ENCODE peak calls at places on chromosome 4, in ten cellular contexts. Q, W, C, X, G, B, N, M, T and O are unnamed samples.

GRCh38 chr4:40953253-40954118 is 203.7 kb downstream of the NSUN7 start:
- DNase-seq in Q (no peak), W (no peak), C (no peak), X (peak; percentile 51), G (no peak), B (no peak), N (peak; percentile 62), M (no peak), T (peak; percentile 15), O (no peak)

GRCh38 chr4:144402999-144403398 is 243.0 kb upstream of the HHIP start:
- DNase-seq in Q (no peak), W (no peak), C (no peak), X (no peak), G (no peak), B (no peak), N (no peak), M (no peak), T (no peak), O (no peak)

GRCh38 chr4:91527056-91527455 is 776.7 kb upstream of the GRID2 start:
- DNase-seq in Q (no peak), W (no peak), C (no peak), X (no peak), G (no peak), B (no peak), N (no peak), M (no peak), T (no peak), O (no peak)

GRCh38 chr4:11497972-11498371 is 69.3 kb upstream of the HS3ST1 start:
- DNase-seq in Q (no peak), W (no peak), C (no peak), X (no peak), G (no peak), B (no peak), N (no peak), M (no peak), T (no peak), O (no peak)

GRCh38 chr4:21181716-21182115 is 481.5 kb downstream of the PACRGL start:
- DNase-seq in Q (no peak), W (no peak), C (no peak), X (no peak), G (no peak), B (no peak), N (no peak), M (no peak), T (no peak), O (no peak)

GRCh38 chr4:165879581-165879980 is 6.5 kb downstream of the TLL1 start:
- DNase-seq in Q (no peak), W (no peak), C (no peak), X (no peak), G (no peak), B (no peak), N (no peak), M (no peak), T (no peak), O (no peak)

GRCh38 chr4:72118017-72118416 is 86.2 kb downstream of the NPFFR2 start:
- DNase-seq in Q (no peak), W (no peak), C (no peak), X (no peak), G (no peak), B (no peak), N (no peak), M (no peak), T (no peak), O (no peak)

GRCh38 chr4:15470149-15470520 is 453 bp downstream of the CC2D2A start:
- DNase-seq in Q (peak; percentile 15), W (no peak), C (no peak), X (no peak), G (no peak), B (no peak), N (no peak), M (no peak), T (no peak), O (no peak)

GRCh38 chr4:98546910-98547544 is 111.4 kb downstream of the TSPAN5 start:
- DNase-seq in Q (peak; percentile 54), W (no peak), C (no peak), X (no peak), G (peak; percentile 3), B (no peak), N (no peak), M (no peak), T (peak; percentile 44), O (no peak)

GRCh38 chr4:138158746-138159297 is 83.3 kb downstream of the SLC7A11 start:
- DNase-seq in Q (peak; percentile 91), W (no peak), C (no peak), X (no peak), G (no peak), B (no peak), N (no peak), M (no peak), T (no peak), O (no peak)

GRCh38 chr4:41256131-41256739 is 493 bp upstream of the UCHL1 start:
- DNase-seq in Q (peak; percentile 74), W (no peak), C (no peak), X (no peak), G (no peak), B (no peak), N (no peak), M (no peak), T (no peak), O (no peak)

GRCh38 chr4:151267104-151267503 is 9.9 kb upstream of the PRSS48 start:
- DNase-seq in Q (no peak), W (no peak), C (no peak), X (no peak), G (no peak), B (no peak), N (no peak), M (no peak), T (no peak), O (no peak)
- H3K27ac ChIP-seq in Q (no peak overlapping the region), W (no peak overlapping the region), C (no peak overlapping the region), X (no peak overlapping the region), G (no peak overlapping the region), B (no peak overlapping the region), N (no peak overlapping the region), M (no peak overlapping the region), T (no peak overlapping the region), O (no peak overlapping the region)

GRCh38 chr4:168919706-168920324 is 90.2 kb downstream of the CBR4 start:
- DNase-seq in Q (no peak), W (no peak), C (no peak), X (no peak), G (no peak), B (no peak), N (no peak), M (no peak), T (no peak), O (no peak)
- H3K27ac ChIP-seq in Q (peak overlapping the region; percentile 9), W (no peak overlapping the region), C (no peak overlapping the region), X (no peak overlapping the region), G (no peak overlapping the region), B (no peak overlapping the region), N (peak overlapping the region; percentile 1), M (no peak overlapping the region), T (no peak overlapping the region), O (no peak overlapping the region)

GRCh38 chr4:154961263-154961662 is 180.2 kb downstream of the RBM46 start:
- DNase-seq in Q (no peak), W (no peak), C (no peak), X (no peak), G (no peak), B (no peak), N (no peak), M (no peak), T (no peak), O (no peak)

GRCh38 chr4:154960476-154960875 is 179.4 kb downstream of the RBM46 start:
- DNase-seq in Q (no peak), W (no peak), C (no peak), X (no peak), G (no peak), B (no peak), N (no peak), M (no peak), T (no peak), O (no peak)

GRCh38 chr4:154958621-154959358 is 177.7 kb downstream of the RBM46 start:
- DNase-seq in Q (no peak), W (no peak), C (no peak), X (peak; percentile 61), G (no peak), B (peak; percentile 53), N (no peak), M (no peak), T (peak; percentile 25), O (no peak)

GRCh38 chr4:154958121-154958520 is 177.0 kb downstream of the RBM46 start:
- DNase-seq in Q (no peak), W (no peak), C (no peak), X (no peak), G (no peak), B (no peak), N (no peak), M (no peak), T (no peak), O (no peak)

GRCh38 chr4:154959756-154960155 is 178.7 kb downstream of the RBM46 start:
- DNase-seq in Q (no peak), W (no peak), C (no peak), X (no peak), G (no peak), B (no peak), N (no peak), M (no peak), T (no peak), O (no peak)
- H3K27ac ChIP-seq in Q (no peak overlapping the region), W (no peak overlapping the region), C (no peak overlapping the region), X (no peak overlapping the region), G (no peak overlapping the region), B (no peak overlapping the region), N (no peak overlapping the region), M (no peak overlapping the region), T (no peak overlapping the region), O (no peak overlapping the region)

GRCh38 chr4:7806724-7807123 is 132.9 kb downstream of the AFAP1 start:
- DNase-seq in Q (no peak), W (peak; percentile 21), C (no peak), X (no peak), G (no peak), B (no peak), N (no peak), M (no peak), T (no peak), O (no peak)

GRCh38 chr4:7808181-7808580 is 131.5 kb downstream of the AFAP1 start:
- DNase-seq in Q (no peak), W (peak; percentile 16), C (no peak), X (no peak), G (no peak), B (no peak), N (no peak), M (no peak), T (no peak), O (no peak)

GRCh38 chr4:7808752-7809151 is 130.9 kb downstream of the AFAP1 start:
- DNase-seq in Q (peak; percentile 93), W (no peak), C (no peak), X (no peak), G (no peak), B (no peak), N (no peak), M (no peak), T (no peak), O (no peak)

GRCh38 chr4:7806080-7806630 is 133.5 kb downstream of the AFAP1 start:
- DNase-seq in Q (peak; percentile 68), W (peak; percentile 70), C (no peak), X (peak; percentile 84), G (no peak), B (peak; percentile 39), N (peak; percentile 86), M (no peak), T (peak; percentile 65), O (no peak)

DNA sequence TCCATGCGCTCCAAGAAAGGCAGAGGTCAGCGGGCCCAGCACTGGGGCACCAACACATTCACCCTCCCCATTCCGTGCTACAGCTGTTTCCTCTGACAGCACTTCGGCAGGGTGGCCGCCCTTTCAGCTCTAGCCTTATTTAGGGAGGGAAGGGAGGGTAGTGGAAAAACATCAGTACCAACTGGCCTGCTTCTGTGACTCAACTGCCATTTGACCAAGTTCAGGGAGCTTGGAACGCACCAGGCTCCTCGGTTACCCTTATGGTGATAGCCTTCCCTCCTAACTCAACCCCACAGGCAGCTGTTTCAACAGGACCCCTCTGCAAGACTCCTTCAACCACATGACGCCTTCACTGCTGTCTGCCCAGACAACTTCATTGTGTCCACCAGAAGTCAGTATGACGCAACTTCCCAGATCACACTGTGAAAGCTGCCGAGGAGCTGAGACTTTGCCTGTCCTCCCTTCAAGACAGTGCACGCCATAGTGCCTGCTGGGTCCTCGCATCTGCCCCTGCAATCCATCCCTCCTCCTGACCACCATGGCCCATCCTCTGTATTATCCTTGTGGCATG is 132.2 kb downstream of the AFAP1 start:
- DNase-seq in Q (no peak), W (peak; percentile 41), C (no peak), X (no peak), G (no peak), B (no peak), N (no peak), M (no peak), T (no peak), O (no peak)
- H3K27ac ChIP-seq in Q (peak overlapping the region; percentile 74), W (peak overlapping the region; percentile 65), C (no peak overlapping the region), X (no peak overlapping the region), G (no peak overlapping the region), B (peak overlapping the region; percentile 79), N (peak overlapping the region; percentile 80), M (peak overlapping the region; percentile 85), T (peak overlapping the region; percentile 87), O (no peak overlapping the region)